ENCODE peak calls at places on chromosome 3, in six cellular contexts. G is cardiac fibroblast, V is NB4, B is colonic mucosa, U is lower lobe of right lung, R is heart right ventricle. K is an unnamed sample.
A peak's percentile ranks its signal among the peaks of the same experiment; 100 is the strongest.

GRCh38 chr3:15268033-15268631 is 62.1 kb downstream of the CAPN7 start:
- DNase-seq in B (peak; percentile 85), U (peak; percentile 91), V (peak; percentile 90), R (peak; percentile 85), G (peak; percentile 93), K (peak; percentile 85)

GRCh38 chr3:41126961-41127360 is 72.3 kb upstream of the CTNNB1 start:
- DNase-seq in U (no peak), R (no peak), V (no peak), B (no peak), G (no peak), K (no peak)

GRCh38 chr3:37768107-37768809 is 93.4 kb upstream of the CTDSPL start:
- DNase-seq in V (no peak), R (no peak), G (peak; percentile 67), U (no peak), B (peak; percentile 50), K (peak; percentile 29)

GRCh38 chr3:161671141-161671540 is 174.5 kb downstream of the OTOL1 start:
- DNase-seq in R (no peak), U (no peak), G (no peak), V (no peak), B (no peak), K (no peak)

GRCh38 chr3:139797724-139798343 is 120.1 kb upstream of the NMNAT3 start:
- DNase-seq in V (peak; percentile 36), G (peak; percentile 43), B (peak; percentile 20), R (peak; percentile 37), U (no peak), K (peak; percentile 31)

GRCh38 chr3:125602752-125603649 is 7.7 kb upstream of the OSBPL11 start:
- DNase-seq in G (peak; percentile 74), R (no peak), B (no peak), U (no peak), V (no peak), K (no peak)

GRCh38 chr3:48765376-48765775 is 48.4 kb upstream of the IP6K2 start:
- DNase-seq in V (peak; percentile 9), U (no peak), G (peak; percentile 36), R (no peak), B (no peak), K (no peak)

GRCh38 chr3:104044002-104044401 is 1322.7 kb upstream of the ALCAM start:
- DNase-seq in V (no peak), G (no peak), R (no peak), U (no peak), B (no peak), K (no peak)

GRCh38 chr3:43729707-43730399 is 39.1 kb downstream of the ABHD5 start:
- DNase-seq in V (no peak), G (no peak), B (peak; percentile 82), U (no peak), R (no peak), K (no peak)

GRCh38 chr3:152443212-152444023 is 174.7 kb downstream of the MBNL1 start:
- DNase-seq in V (no peak), G (peak; percentile 33), U (no peak), R (no peak), B (no peak), K (no peak)

GRCh38 chr3:110568246-110568645 is 503.4 kb upstream of the NECTIN3 start:
- DNase-seq in B (no peak), G (peak; percentile 73), U (no peak), R (no peak), V (no peak), K (no peak)

GRCh38 chr3:100427694-100428093 is 26.4 kb downstream of the LNP1 start:
- DNase-seq in V (no peak), U (no peak), R (peak; percentile 42), B (no peak), G (peak; percentile 92), K (no peak)

GRCh38 chr3:179398574-179399249 is 51.2 kb downstream of the MFN1 start:
- DNase-seq in B (no peak), G (no peak), U (no peak), R (no peak), V (no peak), K (no peak)

GRCh38 chr3:16102905-16103364 is 71.5 kb upstream of the GALNT15 start:
- DNase-seq in G (peak; percentile 82), V (no peak), B (no peak), U (no peak), R (no peak), K (no peak)

GRCh38 chr3:153219147-153219546 is 57.1 kb downstream of the RAP2B start:
- DNase-seq in G (no peak), V (no peak), U (no peak), R (no peak), B (no peak), K (no peak)

GRCh38 chr3:130276203-130276803 is 69.2 kb upstream of the COL6A5 start:
- DNase-seq in B (peak; percentile 22), V (peak; percentile 60), R (no peak), U (no peak), G (peak; percentile 79), K (no peak)

GRCh38 chr3:155129396-155129795 is 49.3 kb downstream of the MME start:
- DNase-seq in G (no peak), B (no peak), V (no peak), U (no peak), R (no peak), K (no peak)

GRCh38 chr3:134462236-134463059 is 23.3 kb downstream of the ANAPC13 start:
- DNase-seq in R (no peak), U (no peak), G (peak; percentile 79), V (no peak), B (no peak), K (no peak)

GRCh38 chr3:114223146-114223545 is 14.2 kb downstream of the ZNF80 start:
- DNase-seq in V (no peak), R (no peak), G (peak; percentile 35), U (no peak), B (no peak), K (no peak)

GRCh38 chr3:52891164-52891563 is 6.2 kb downstream of the STIMATE start:
- DNase-seq in B (no peak), U (peak; percentile 55), R (no peak), V (no peak), G (no peak), K (no peak)

GRCh38 chr3:34886443-34886842 is 752.9 kb upstream of the ARPP21 start:
- DNase-seq in G (no peak), R (no peak), V (no peak), B (no peak), U (no peak), K (no peak)

GRCh38 chr3:115852278-115852677 is 229.0 kb downstream of the GAP43 start:
- DNase-seq in U (no peak), G (no peak), V (no peak), R (no peak), B (no peak), K (no peak)

GRCh38 chr3:106635271-106635670 is 742.0 kb upstream of the CCDC54 start:
- DNase-seq in B (no peak), V (peak; percentile 55), R (no peak), G (peak; percentile 46), U (no peak), K (no peak)

GRCh38 chr3:12396475-12396874 is 87.8 kb upstream of the TSEN2 start:
- DNase-seq in R (no peak), V (peak; percentile 50), G (no peak), B (no peak), U (peak; percentile 49), K (no peak)

GRCh38 chr3:39990532-39990931 is 181.1 kb downstream of the MYRIP start:
- DNase-seq in R (no peak), B (peak; percentile 61), V (peak; percentile 58), U (no peak), G (peak; percentile 72), K (no peak)

GRCh38 chr3:54357307-54357706 is 235.0 kb downstream of the CACNA2D3 start:
- DNase-seq in B (no peak), U (no peak), G (peak; percentile 20), R (no peak), V (no peak), K (no peak)

GRCh38 chr3:54355795-54356194 is 233.4 kb downstream of the CACNA2D3 start:
- DNase-seq in B (no peak), G (peak; percentile 17), V (no peak), U (no peak), R (no peak), K (no peak)

GRCh38 chr3:54358969-54359648 is 236.8 kb downstream of the CACNA2D3 start:
- DNase-seq in R (peak; percentile 48), U (no peak), G (no peak), B (no peak), V (no peak), K (peak; percentile 53)

GRCh38 chr3:54358327-54358726 is 236.0 kb downstream of the CACNA2D3 start:
- DNase-seq in G (peak; percentile 52), B (no peak), V (no peak), R (no peak), U (no peak), K (peak; percentile 31)

GRCh38 chr3:54356299-54357037 is 234.1 kb downstream of the CACNA2D3 start:
- DNase-seq in B (no peak), V (no peak), R (peak; percentile 56), G (peak; percentile 60), U (no peak), K (peak; percentile 70)
- H3K4me3 ChIP-seq in B (no peak overlapping the region), V (no peak overlapping the region), R (no peak overlapping the region), G (no peak overlapping the region), U (no peak overlapping the region), K (no peak overlapping the region)

DNA sequence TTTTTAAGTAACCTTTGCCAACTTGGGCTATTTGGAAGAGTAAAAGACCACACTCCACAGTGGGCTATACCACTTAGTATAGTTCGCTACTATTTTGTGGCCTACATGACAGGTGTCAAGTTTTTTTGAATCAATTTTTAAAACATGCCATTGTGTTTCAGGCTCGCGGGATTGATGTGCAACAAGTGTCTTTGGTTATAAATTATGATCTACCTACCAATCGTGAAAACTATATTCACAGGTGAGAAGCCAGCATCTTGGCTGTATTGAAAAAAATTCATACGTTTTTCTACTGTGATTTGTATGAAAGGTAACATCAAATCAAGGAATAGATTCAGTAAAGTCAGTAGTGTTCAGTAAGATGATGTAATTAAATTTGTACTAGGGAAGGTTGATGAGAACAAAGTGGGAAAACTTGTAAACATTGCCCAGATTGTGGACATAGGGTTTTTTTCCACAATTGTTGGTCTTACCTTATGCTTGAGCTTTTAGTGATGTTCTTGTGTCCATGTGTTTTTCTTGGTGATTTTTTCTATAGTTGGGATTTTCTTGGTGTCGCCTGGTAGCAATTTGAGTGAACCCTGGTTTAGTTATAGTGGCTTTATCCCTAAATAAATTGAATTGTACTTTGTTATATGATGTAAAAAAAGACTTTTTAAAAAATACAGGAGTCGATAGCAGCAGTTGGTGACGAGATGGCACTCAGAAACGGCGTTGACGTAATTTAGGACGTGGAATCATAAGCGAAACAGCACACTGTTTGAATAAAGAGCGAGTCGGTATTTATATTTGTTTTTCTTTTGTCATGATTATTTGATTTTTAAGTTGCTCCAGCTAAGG is 4.5 kb downstream of the EIF4A2 start:
- DNase-seq in R (no peak), B (no peak), G (no peak), U (no peak), V (no peak), K (no peak)
- H3K4me3 ChIP-seq in R (no peak overlapping the region), B (no peak overlapping the region), G (no peak overlapping the region), U (no peak overlapping the region), V (peak overlapping the region; percentile 99), K (no peak overlapping the region)

GRCh38 chr3:177760803-177761202 is 563.5 kb upstream of the TBL1XR1 start:
- DNase-seq in G (no peak), U (no peak), B (no peak), R (no peak), V (no peak), K (no peak)
- H3K4me3 ChIP-seq in G (no peak overlapping the region), U (no peak overlapping the region), B (no peak overlapping the region), R (no peak overlapping the region), V (no peak overlapping the region), K (no peak overlapping the region)

DNA sequence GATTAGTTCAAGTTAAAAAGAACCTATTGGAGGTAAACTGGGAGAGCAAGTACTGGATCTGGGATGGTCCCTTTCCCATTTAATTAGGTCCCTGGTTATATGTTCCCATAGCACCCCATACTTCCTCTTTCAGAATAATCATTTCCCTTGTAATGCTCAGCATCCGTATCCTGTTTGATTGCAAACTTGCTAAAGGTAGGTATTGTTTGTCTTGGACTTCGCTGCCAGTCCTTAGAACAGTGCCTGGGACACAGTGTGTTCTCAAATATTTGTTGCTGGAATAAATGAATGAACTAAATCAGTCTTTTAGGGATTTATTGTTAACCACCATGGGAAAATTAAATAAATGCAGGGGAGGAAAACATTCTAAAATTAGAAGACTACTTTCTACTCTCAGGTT is 299.8 kb downstream of the GRM7 start:
- DNase-seq in R (no peak), U (no peak), B (no peak), V (no peak), G (no peak), K (no peak)
- H3K4me3 ChIP-seq in R (no peak overlapping the region), U (no peak overlapping the region), B (no peak overlapping the region), V (no peak overlapping the region), G (no peak overlapping the region), K (no peak overlapping the region)